ENCODE peak calls at places on chromosomes 11 and 22, in eight cellular contexts. One of them, this sample, is unnamed.

GRCh38 chr22:23007823-23008222 is 62.5 kb upstream of the GNAZ start:
- DNase-seq in body of pancreas: no peak
- DNase-seq in psoas muscle: no peak
- DNase-seq in fibroblast of the aortic adventitia: peak
- DNase-seq in glutamatergic neuron: no peak
- DNase-seq in WTC11: no peak
- DNase-seq in tibial nerve: no peak
- DNase-seq in IMR-90: no peak
- DNase-seq in this sample: no peak

GRCh38 chr22:22901578-22902218 is 14.1 kb downstream of the IGLL5 start:
- DNase-seq in body of pancreas: no peak
- DNase-seq in psoas muscle: no peak
- DNase-seq in fibroblast of the aortic adventitia: no peak
- DNase-seq in glutamatergic neuron: no peak
- DNase-seq in WTC11: no peak
- DNase-seq in tibial nerve: no peak
- DNase-seq in IMR-90: no peak
- DNase-seq in this sample: no peak

GRCh38 chr11:112884012-112884767 is 77.0 kb upstream of the NCAM1 start:
- DNase-seq in body of pancreas: no peak
- DNase-seq in psoas muscle: no peak
- DNase-seq in fibroblast of the aortic adventitia: peak
- DNase-seq in glutamatergic neuron: no peak
- DNase-seq in WTC11: no peak
- DNase-seq in tibial nerve: no peak
- DNase-seq in IMR-90: no peak
- DNase-seq in this sample: no peak

GRCh38 chr11:2792376-2793250 is 92.8 kb upstream of the KCNQ1OT1 start:
- DNase-seq in body of pancreas: peak
- DNase-seq in psoas muscle: peak
- DNase-seq in fibroblast of the aortic adventitia: no peak
- DNase-seq in glutamatergic neuron: peak
- DNase-seq in WTC11: peak
- DNase-seq in tibial nerve: peak
- DNase-seq in IMR-90: no peak
- DNase-seq in this sample: no peak

GRCh38 chr11:28107726-28108618 is at the start of the genes KIF18A and METTL15:
- DNase-seq in body of pancreas: peak
- DNase-seq in psoas muscle: peak
- DNase-seq in fibroblast of the aortic adventitia: peak
- DNase-seq in glutamatergic neuron: peak
- DNase-seq in WTC11: peak
- DNase-seq in tibial nerve: peak
- DNase-seq in IMR-90: peak
- DNase-seq in this sample: peak

GRCh38 chr11:19861171-19861570 is 148.5 kb downstream of the NAV2 start:
- DNase-seq in body of pancreas: no peak
- DNase-seq in psoas muscle: no peak
- DNase-seq in fibroblast of the aortic adventitia: peak
- DNase-seq in glutamatergic neuron: no peak
- DNase-seq in WTC11: no peak
- DNase-seq in tibial nerve: no peak
- DNase-seq in IMR-90: no peak
- DNase-seq in this sample: no peak

GRCh38 chr11:113192121-113192925 is 122.1 kb upstream of the TTC12 start:
- DNase-seq in body of pancreas: no peak
- DNase-seq in psoas muscle: no peak
- DNase-seq in fibroblast of the aortic adventitia: peak
- DNase-seq in glutamatergic neuron: no peak
- DNase-seq in WTC11: no peak
- DNase-seq in tibial nerve: no peak
- DNase-seq in IMR-90: no peak
- DNase-seq in this sample: no peak

GRCh38 chr22:22928666-22929380 is 41.2 kb downstream of the IGLL5 start:
- DNase-seq in body of pancreas: peak
- DNase-seq in psoas muscle: no peak
- DNase-seq in fibroblast of the aortic adventitia: peak
- DNase-seq in glutamatergic neuron: no peak
- DNase-seq in WTC11: no peak
- DNase-seq in tibial nerve: no peak
- DNase-seq in IMR-90: peak
- DNase-seq in this sample: peak

GRCh38 chr22:46823654-46824053 is 61.2 kb downstream of the TBC1D22A start:
- DNase-seq in body of pancreas: no peak
- DNase-seq in psoas muscle: no peak
- DNase-seq in fibroblast of the aortic adventitia: no peak
- DNase-seq in glutamatergic neuron: no peak
- DNase-seq in WTC11: no peak
- DNase-seq in tibial nerve: no peak
- DNase-seq in IMR-90: no peak
- DNase-seq in this sample: no peak

GRCh38 chr11:132563050-132563449 is 969.3 kb downstream of the OPCML start:
- DNase-seq in body of pancreas: no peak
- DNase-seq in psoas muscle: no peak
- DNase-seq in fibroblast of the aortic adventitia: no peak
- DNase-seq in glutamatergic neuron: no peak
- DNase-seq in WTC11: no peak
- DNase-seq in tibial nerve: no peak
- DNase-seq in IMR-90: no peak
- DNase-seq in this sample: no peak

GRCh38 chr11:2296913-2297622 is 4.7 kb downstream of the C11orf21 start:
- DNase-seq in body of pancreas: no peak
- DNase-seq in psoas muscle: no peak
- DNase-seq in fibroblast of the aortic adventitia: no peak
- DNase-seq in glutamatergic neuron: no peak
- DNase-seq in WTC11: no peak
- DNase-seq in tibial nerve: no peak
- DNase-seq in IMR-90: no peak
- DNase-seq in this sample: no peak

GRCh38 chr11:118537409-118537980 is 6.5 kb downstream of the TMEM25 start:
- DNase-seq in body of pancreas: no peak
- DNase-seq in psoas muscle: no peak
- DNase-seq in fibroblast of the aortic adventitia: no peak
- DNase-seq in glutamatergic neuron: no peak
- DNase-seq in WTC11: no peak
- DNase-seq in tibial nerve: no peak
- DNase-seq in IMR-90: no peak
- DNase-seq in this sample: no peak

GRCh38 chr11:62652156-62653006 is 721 bp downstream of the INTS5 start:
- DNase-seq in body of pancreas: no peak
- DNase-seq in psoas muscle: no peak
- DNase-seq in fibroblast of the aortic adventitia: no peak
- DNase-seq in glutamatergic neuron: no peak
- DNase-seq in WTC11: no peak
- DNase-seq in tibial nerve: no peak
- DNase-seq in IMR-90: no peak
- DNase-seq in this sample: no peak

GRCh38 chr22:31488988-31489617 is 539 bp downstream of the EIF4ENIF1 start:
- DNase-seq in body of pancreas: peak
- DNase-seq in psoas muscle: peak
- DNase-seq in fibroblast of the aortic adventitia: peak
- DNase-seq in glutamatergic neuron: peak
- DNase-seq in WTC11: peak
- DNase-seq in tibial nerve: no peak
- DNase-seq in IMR-90: peak
- DNase-seq in this sample: no peak

GRCh38 chr11:68550485-68550817 is 89.9 kb downstream of the PPP6R3 start:
- DNase-seq in body of pancreas: no peak
- DNase-seq in psoas muscle: no peak
- DNase-seq in fibroblast of the aortic adventitia: peak
- DNase-seq in glutamatergic neuron: no peak
- DNase-seq in WTC11: no peak
- DNase-seq in tibial nerve: no peak
- DNase-seq in IMR-90: peak
- DNase-seq in this sample: no peak

GRCh38 chr11:118202599-118203422 is 22.0 kb downstream of the JAML start:
- DNase-seq in body of pancreas: peak
- DNase-seq in psoas muscle: no peak
- DNase-seq in fibroblast of the aortic adventitia: no peak
- DNase-seq in glutamatergic neuron: no peak
- DNase-seq in WTC11: no peak
- DNase-seq in tibial nerve: no peak
- DNase-seq in IMR-90: no peak
- DNase-seq in this sample: no peak

GRCh38 chr11:100445231-100445735 is 241.8 kb upstream of the ARHGAP42 start:
- DNase-seq in body of pancreas: peak
- DNase-seq in psoas muscle: no peak
- DNase-seq in fibroblast of the aortic adventitia: peak
- DNase-seq in glutamatergic neuron: no peak
- DNase-seq in WTC11: no peak
- DNase-seq in tibial nerve: no peak
- DNase-seq in IMR-90: no peak
- DNase-seq in this sample: no peak

GRCh38 chr22:28024422-28024888 is 105.4 kb upstream of the PITPNB start:
- DNase-seq in body of pancreas: no peak
- DNase-seq in psoas muscle: peak
- DNase-seq in fibroblast of the aortic adventitia: no peak
- DNase-seq in glutamatergic neuron: no peak
- DNase-seq in WTC11: no peak
- DNase-seq in tibial nerve: no peak
- DNase-seq in IMR-90: no peak
- DNase-seq in this sample: no peak

GRCh38 chr11:61603667-61604066 is 22.8 kb upstream of the SYT7 start:
- DNase-seq in body of pancreas: peak
- DNase-seq in psoas muscle: no peak
- DNase-seq in fibroblast of the aortic adventitia: no peak
- DNase-seq in glutamatergic neuron: no peak
- DNase-seq in WTC11: peak
- DNase-seq in tibial nerve: no peak
- DNase-seq in IMR-90: no peak
- DNase-seq in this sample: no peak

GRCh38 chr11:63882555-63883242 is 34.3 kb downstream of the RCOR2 start:
- DNase-seq in body of pancreas: peak
- DNase-seq in psoas muscle: peak
- DNase-seq in fibroblast of the aortic adventitia: no peak
- DNase-seq in glutamatergic neuron: peak
- DNase-seq in WTC11: peak
- DNase-seq in tibial nerve: no peak
- DNase-seq in IMR-90: no peak
- DNase-seq in this sample: no peak

GRCh38 chr22:32880906-32881596 is 79.5 kb downstream of the TIMP3 start:
- DNase-seq in body of pancreas: peak
- DNase-seq in psoas muscle: peak
- DNase-seq in fibroblast of the aortic adventitia: peak
- DNase-seq in glutamatergic neuron: peak
- DNase-seq in WTC11: no peak
- DNase-seq in tibial nerve: no peak
- DNase-seq in IMR-90: peak
- DNase-seq in this sample: peak

GRCh38 chr11:889261-889660 is 21.3 kb downstream of the CHID1 start:
- DNase-seq in body of pancreas: no peak
- DNase-seq in psoas muscle: no peak
- DNase-seq in fibroblast of the aortic adventitia: no peak
- DNase-seq in glutamatergic neuron: peak
- DNase-seq in WTC11: no peak
- DNase-seq in tibial nerve: no peak
- DNase-seq in IMR-90: no peak
- DNase-seq in this sample: no peak
- TF ChIP-seq CTCF in body of pancreas: no peak
- TF ChIP-seq CTCF in psoas muscle: no peak
- TF ChIP-seq CTCF in fibroblast of the aortic adventitia: no peak
- TF ChIP-seq CTCF in glutamatergic neuron: no peak
- TF ChIP-seq CTCF in WTC11: no peak
- TF ChIP-seq CTCF in tibial nerve: no peak
- TF ChIP-seq CTCF in IMR-90: no peak
- TF ChIP-seq CTCF in this sample: no peak

DNA sequence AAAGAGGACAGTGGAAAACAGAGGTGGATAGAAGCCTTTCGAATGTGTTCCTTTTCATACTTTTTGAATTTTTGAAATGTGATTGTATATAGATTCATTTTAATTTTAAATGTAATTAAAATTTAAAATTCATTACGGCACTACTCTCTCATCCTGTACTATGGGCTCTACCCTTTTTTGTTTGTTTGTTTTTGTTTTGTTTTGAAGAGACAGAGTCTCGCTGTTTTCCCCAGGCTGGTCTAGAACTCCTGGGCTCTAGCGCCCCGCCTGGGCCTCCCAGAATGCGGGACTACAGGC is 11.9 kb upstream of the HDHD5 start:
- DNase-seq in body of pancreas: no peak
- DNase-seq in psoas muscle: no peak
- DNase-seq in fibroblast of the aortic adventitia: no peak
- DNase-seq in glutamatergic neuron: no peak
- DNase-seq in WTC11: no peak
- DNase-seq in tibial nerve: no peak
- DNase-seq in IMR-90: no peak
- DNase-seq in this sample: no peak
- TF ChIP-seq CTCF in body of pancreas: no peak
- TF ChIP-seq CTCF in psoas muscle: no peak
- TF ChIP-seq CTCF in fibroblast of the aortic adventitia: peak
- TF ChIP-seq CTCF in glutamatergic neuron: no peak
- TF ChIP-seq CTCF in WTC11: no peak
- TF ChIP-seq CTCF in tibial nerve: no peak
- TF ChIP-seq CTCF in IMR-90: peak
- TF ChIP-seq CTCF in this sample: no peak

GRCh38 chr11:46916669-46917108 is 1.7 kb downstream of the LRP4 start:
- DNase-seq in body of pancreas: peak
- DNase-seq in psoas muscle: peak
- DNase-seq in fibroblast of the aortic adventitia: peak
- DNase-seq in glutamatergic neuron: peak
- DNase-seq in WTC11: peak
- DNase-seq in tibial nerve: no peak
- DNase-seq in IMR-90: peak
- DNase-seq in this sample: peak
- TF ChIP-seq CTCF in body of pancreas: peak
- TF ChIP-seq CTCF in psoas muscle: peak
- TF ChIP-seq CTCF in fibroblast of the aortic adventitia: peak
- TF ChIP-seq CTCF in glutamatergic neuron: no peak
- TF ChIP-seq CTCF in WTC11: no peak
- TF ChIP-seq CTCF in tibial nerve: no peak
- TF ChIP-seq CTCF in IMR-90: peak
- TF ChIP-seq CTCF in this sample: peak

GRCh38 chr11:86118201-86118600 is 49.3 kb upstream of the PICALM start:
- DNase-seq in body of pancreas: no peak
- DNase-seq in psoas muscle: no peak
- DNase-seq in fibroblast of the aortic adventitia: no peak
- DNase-seq in glutamatergic neuron: no peak
- DNase-seq in WTC11: no peak
- DNase-seq in tibial nerve: no peak
- DNase-seq in IMR-90: no peak
- DNase-seq in this sample: no peak

GRCh38 chr11:86116996-86117705 is 48.3 kb upstream of the PICALM start:
- DNase-seq in body of pancreas: no peak
- DNase-seq in psoas muscle: no peak
- DNase-seq in fibroblast of the aortic adventitia: peak
- DNase-seq in glutamatergic neuron: no peak
- DNase-seq in WTC11: no peak
- DNase-seq in tibial nerve: no peak
- DNase-seq in IMR-90: peak
- DNase-seq in this sample: peak

GRCh38 chr11:86116386-86116726 is 47.5 kb upstream of the PICALM start:
- DNase-seq in body of pancreas: peak
- DNase-seq in psoas muscle: no peak
- DNase-seq in fibroblast of the aortic adventitia: peak
- DNase-seq in glutamatergic neuron: no peak
- DNase-seq in WTC11: no peak
- DNase-seq in tibial nerve: no peak
- DNase-seq in IMR-90: peak
- DNase-seq in this sample: peak

GRCh38 chr11:86117706-86118050 is 48.8 kb upstream of the PICALM start:
- DNase-seq in body of pancreas: no peak
- DNase-seq in psoas muscle: no peak
- DNase-seq in fibroblast of the aortic adventitia: no peak
- DNase-seq in glutamatergic neuron: no peak
- DNase-seq in WTC11: no peak
- DNase-seq in tibial nerve: no peak
- DNase-seq in IMR-90: no peak
- DNase-seq in this sample: no peak

GRCh38 chr11:86115542-86116385 is 46.9 kb upstream of the PICALM start:
- DNase-seq in body of pancreas: no peak
- DNase-seq in psoas muscle: no peak
- DNase-seq in fibroblast of the aortic adventitia: peak
- DNase-seq in glutamatergic neuron: no peak
- DNase-seq in WTC11: no peak
- DNase-seq in tibial nerve: no peak
- DNase-seq in IMR-90: peak
- DNase-seq in this sample: peak
- TF ChIP-seq CTCF in body of pancreas: no peak
- TF ChIP-seq CTCF in psoas muscle: no peak
- TF ChIP-seq CTCF in fibroblast of the aortic adventitia: peak
- TF ChIP-seq CTCF in glutamatergic neuron: no peak
- TF ChIP-seq CTCF in WTC11: no peak
- TF ChIP-seq CTCF in tibial nerve: no peak
- TF ChIP-seq CTCF in IMR-90: no peak
- TF ChIP-seq CTCF in this sample: peak

This sample was measured in HFFc6.